ENCODE peak calls at places on chromosomes 13 and 19, in eight cellular contexts. One of them, this sample, is unnamed.

GRCh38 chr19:48060381-48060780 is 16.5 kb upstream of the CABP5 start:
- DNase-seq in BE2C: no peak
- DNase-seq in right atrium auricular region: no peak
- DNase-seq in coronary artery: no peak
- DNase-seq in aorta: peak
- DNase-seq in CD8-positive, alpha-beta memory T cell: no peak
- DNase-seq in keratinocyte: no peak
- DNase-seq in neuronal stem cell: no peak
- DNase-seq in this sample: no peak

GRCh38 chr13:51674276-51674675 is 90.0 kb downstream of the WDFY2 start:
- DNase-seq in CD8-positive, alpha-beta memory T cell: no peak
- DNase-seq in right atrium auricular region: no peak
- DNase-seq in BE2C: no peak
- DNase-seq in coronary artery: no peak
- DNase-seq in neuronal stem cell: no peak
- DNase-seq in keratinocyte: peak
- DNase-seq in aorta: no peak
- DNase-seq in this sample: peak

GRCh38 chr19:48770223-48770622 is 14.9 kb downstream of the FGF21 start:
- DNase-seq in BE2C: no peak
- DNase-seq in coronary artery: no peak
- DNase-seq in right atrium auricular region: no peak
- DNase-seq in neuronal stem cell: no peak
- DNase-seq in aorta: no peak
- DNase-seq in CD8-positive, alpha-beta memory T cell: no peak
- DNase-seq in keratinocyte: no peak
- DNase-seq in this sample: no peak

GRCh38 chr19:41325947-41326706 is 16.2 kb downstream of the CCDC97 start:
- DNase-seq in aorta: no peak
- DNase-seq in neuronal stem cell: no peak
- DNase-seq in coronary artery: no peak
- DNase-seq in BE2C: peak
- DNase-seq in CD8-positive, alpha-beta memory T cell: no peak
- DNase-seq in keratinocyte: no peak
- DNase-seq in right atrium auricular region: no peak
- DNase-seq in this sample: no peak

GRCh38 chr19:2982983-2983350 is 5.6 kb downstream of the TLE6 start:
- DNase-seq in neuronal stem cell: no peak
- DNase-seq in right atrium auricular region: peak
- DNase-seq in CD8-positive, alpha-beta memory T cell: no peak
- DNase-seq in coronary artery: peak
- DNase-seq in keratinocyte: no peak
- DNase-seq in aorta: peak
- DNase-seq in BE2C: peak
- DNase-seq in this sample: peak

GRCh38 chr19:2359992-2360875 is at the start of gene TMPRSS9:
- DNase-seq in keratinocyte: no peak
- DNase-seq in BE2C: peak
- DNase-seq in right atrium auricular region: no peak
- DNase-seq in coronary artery: no peak
- DNase-seq in CD8-positive, alpha-beta memory T cell: no peak
- DNase-seq in neuronal stem cell: no peak
- DNase-seq in aorta: no peak
- DNase-seq in this sample: peak

GRCh38 chr13:105997436-105998232 is 537.8 kb downstream of the EFNB2 start:
- DNase-seq in BE2C: no peak
- DNase-seq in CD8-positive, alpha-beta memory T cell: no peak
- DNase-seq in keratinocyte: no peak
- DNase-seq in aorta: no peak
- DNase-seq in right atrium auricular region: no peak
- DNase-seq in coronary artery: no peak
- DNase-seq in neuronal stem cell: no peak
- DNase-seq in this sample: no peak

GRCh38 chr13:111993701-111994100 is 73.2 kb upstream of the SOX1 start:
- DNase-seq in coronary artery: no peak
- DNase-seq in right atrium auricular region: no peak
- DNase-seq in BE2C: no peak
- DNase-seq in CD8-positive, alpha-beta memory T cell: no peak
- DNase-seq in aorta: no peak
- DNase-seq in neuronal stem cell: no peak
- DNase-seq in keratinocyte: no peak
- DNase-seq in this sample: no peak

GRCh38 chr19:33621811-33622504 is at the start of gene CHST8:
- DNase-seq in CD8-positive, alpha-beta memory T cell: no peak
- DNase-seq in keratinocyte: no peak
- DNase-seq in neuronal stem cell: peak
- DNase-seq in BE2C: peak
- DNase-seq in coronary artery: no peak
- DNase-seq in right atrium auricular region: no peak
- DNase-seq in aorta: peak
- DNase-seq in this sample: peak

GRCh38 chr13:74026753-74027152 is 107.5 kb downstream of the KLF12 start:
- DNase-seq in BE2C: no peak
- DNase-seq in CD8-positive, alpha-beta memory T cell: peak
- DNase-seq in coronary artery: no peak
- DNase-seq in keratinocyte: no peak
- DNase-seq in aorta: no peak
- DNase-seq in right atrium auricular region: no peak
- DNase-seq in neuronal stem cell: no peak
- DNase-seq in this sample: no peak
- H3K4me3 ChIP-seq in BE2C: no peak
- H3K4me3 ChIP-seq in CD8-positive, alpha-beta memory T cell: peak
- H3K4me3 ChIP-seq in coronary artery: no peak
- H3K4me3 ChIP-seq in keratinocyte: no peak
- H3K4me3 ChIP-seq in aorta: no peak
- H3K4me3 ChIP-seq in right atrium auricular region: no peak
- H3K4me3 ChIP-seq in neuronal stem cell: peak
- H3K4me3 ChIP-seq in this sample: no peak

DNA sequence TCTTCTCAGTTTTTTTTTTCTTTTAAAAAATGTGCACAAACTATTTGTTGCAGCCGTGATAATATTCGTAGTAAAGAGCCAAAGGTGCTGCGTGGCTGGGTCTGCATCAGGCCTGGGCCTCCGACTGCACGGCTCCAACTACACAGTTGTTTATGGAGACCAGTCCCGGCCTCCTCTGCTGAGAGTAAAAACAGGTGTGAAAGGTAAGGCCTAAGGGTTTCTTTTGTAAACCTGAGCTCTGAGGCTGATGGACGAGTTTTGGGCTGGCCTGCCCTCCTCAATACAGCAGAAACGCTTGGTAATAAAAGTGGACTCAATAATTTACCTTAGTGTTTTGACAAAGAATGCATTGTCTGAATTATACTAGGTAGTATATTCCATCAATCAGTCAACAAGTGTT is 3.9 kb downstream of the MBNL2 start:
- DNase-seq in coronary artery: no peak
- DNase-seq in CD8-positive, alpha-beta memory T cell: no peak
- DNase-seq in aorta: no peak
- DNase-seq in BE2C: no peak
- DNase-seq in neuronal stem cell: no peak
- DNase-seq in keratinocyte: no peak
- DNase-seq in right atrium auricular region: no peak
- DNase-seq in this sample: no peak
- H3K4me3 ChIP-seq in coronary artery: peak
- H3K4me3 ChIP-seq in CD8-positive, alpha-beta memory T cell: peak
- H3K4me3 ChIP-seq in aorta: peak
- H3K4me3 ChIP-seq in BE2C: peak
- H3K4me3 ChIP-seq in neuronal stem cell: no peak
- H3K4me3 ChIP-seq in keratinocyte: no peak
- H3K4me3 ChIP-seq in right atrium auricular region: peak
- H3K4me3 ChIP-seq in this sample: no peak

GRCh38 chr19:35093941-35094647 is 21.5 kb upstream of the FXYD3 start:
- DNase-seq in BE2C: no peak
- DNase-seq in coronary artery: no peak
- DNase-seq in CD8-positive, alpha-beta memory T cell: no peak
- DNase-seq in right atrium auricular region: no peak
- DNase-seq in aorta: no peak
- DNase-seq in keratinocyte: no peak
- DNase-seq in neuronal stem cell: no peak
- DNase-seq in this sample: no peak
- H3K4me3 ChIP-seq in BE2C: no peak
- H3K4me3 ChIP-seq in coronary artery: no peak
- H3K4me3 ChIP-seq in CD8-positive, alpha-beta memory T cell: no peak
- H3K4me3 ChIP-seq in right atrium auricular region: no peak
- H3K4me3 ChIP-seq in aorta: no peak
- H3K4me3 ChIP-seq in keratinocyte: no peak
- H3K4me3 ChIP-seq in neuronal stem cell: no peak
- H3K4me3 ChIP-seq in this sample: no peak

DNA sequence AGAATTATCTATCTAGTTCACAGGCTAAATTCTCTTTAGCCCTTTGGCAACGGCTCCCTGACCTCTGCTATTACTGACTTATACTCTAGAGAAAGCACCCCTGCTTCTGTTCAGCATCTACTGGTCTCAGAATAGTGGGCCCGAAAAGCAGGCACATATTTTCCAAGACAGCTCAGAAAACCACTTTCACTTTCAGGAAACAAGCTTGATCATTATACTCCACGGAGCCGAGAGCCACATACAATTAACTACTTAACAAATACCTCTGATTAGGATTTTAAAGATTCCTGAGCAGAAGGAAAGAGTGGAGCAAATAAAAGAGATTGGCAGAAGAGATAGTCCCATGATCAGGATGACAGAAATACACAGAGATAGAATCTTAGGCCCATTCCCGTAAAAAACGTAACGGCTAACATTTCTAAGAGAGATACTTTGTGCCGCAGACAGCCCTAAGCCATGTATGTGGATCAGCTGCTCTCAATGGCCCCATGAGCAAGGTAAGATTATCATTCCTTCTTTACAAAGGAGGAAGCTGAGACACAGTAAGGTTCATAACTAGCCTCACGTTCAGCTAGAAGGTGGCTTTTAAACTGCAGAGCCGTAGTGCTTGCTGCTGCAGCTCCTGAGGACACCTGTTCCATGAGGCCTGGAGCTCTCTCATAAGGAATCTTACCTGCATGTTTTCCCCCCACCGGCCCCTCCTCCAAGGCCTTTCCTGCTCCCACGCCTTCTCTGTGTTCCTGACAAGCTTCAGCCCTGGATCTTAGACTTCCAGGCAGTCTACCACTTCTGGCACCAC is 227.2 kb downstream of the FOXO1 start:
- DNase-seq in CD8-positive, alpha-beta memory T cell: no peak
- DNase-seq in coronary artery: no peak
- DNase-seq in right atrium auricular region: no peak
- DNase-seq in neuronal stem cell: no peak
- DNase-seq in keratinocyte: no peak
- DNase-seq in aorta: no peak
- DNase-seq in BE2C: no peak
- DNase-seq in this sample: no peak
- H3K4me3 ChIP-seq in CD8-positive, alpha-beta memory T cell: peak
- H3K4me3 ChIP-seq in coronary artery: peak
- H3K4me3 ChIP-seq in right atrium auricular region: no peak
- H3K4me3 ChIP-seq in neuronal stem cell: no peak
- H3K4me3 ChIP-seq in keratinocyte: no peak
- H3K4me3 ChIP-seq in aorta: no peak
- H3K4me3 ChIP-seq in BE2C: no peak
- H3K4me3 ChIP-seq in this sample: no peak

GRCh38 chr13:72185756-72186155 is 318.8 kb upstream of the DACH1 start:
- DNase-seq in BE2C: no peak
- DNase-seq in neuronal stem cell: no peak
- DNase-seq in CD8-positive, alpha-beta memory T cell: no peak
- DNase-seq in right atrium auricular region: no peak
- DNase-seq in keratinocyte: no peak
- DNase-seq in coronary artery: no peak
- DNase-seq in aorta: no peak
- DNase-seq in this sample: no peak

GRCh38 chr13:72181661-72182060 is 314.7 kb upstream of the DACH1 start:
- DNase-seq in coronary artery: no peak
- DNase-seq in keratinocyte: no peak
- DNase-seq in right atrium auricular region: no peak
- DNase-seq in neuronal stem cell: no peak
- DNase-seq in CD8-positive, alpha-beta memory T cell: no peak
- DNase-seq in BE2C: no peak
- DNase-seq in aorta: no peak
- DNase-seq in this sample: no peak

DNA sequence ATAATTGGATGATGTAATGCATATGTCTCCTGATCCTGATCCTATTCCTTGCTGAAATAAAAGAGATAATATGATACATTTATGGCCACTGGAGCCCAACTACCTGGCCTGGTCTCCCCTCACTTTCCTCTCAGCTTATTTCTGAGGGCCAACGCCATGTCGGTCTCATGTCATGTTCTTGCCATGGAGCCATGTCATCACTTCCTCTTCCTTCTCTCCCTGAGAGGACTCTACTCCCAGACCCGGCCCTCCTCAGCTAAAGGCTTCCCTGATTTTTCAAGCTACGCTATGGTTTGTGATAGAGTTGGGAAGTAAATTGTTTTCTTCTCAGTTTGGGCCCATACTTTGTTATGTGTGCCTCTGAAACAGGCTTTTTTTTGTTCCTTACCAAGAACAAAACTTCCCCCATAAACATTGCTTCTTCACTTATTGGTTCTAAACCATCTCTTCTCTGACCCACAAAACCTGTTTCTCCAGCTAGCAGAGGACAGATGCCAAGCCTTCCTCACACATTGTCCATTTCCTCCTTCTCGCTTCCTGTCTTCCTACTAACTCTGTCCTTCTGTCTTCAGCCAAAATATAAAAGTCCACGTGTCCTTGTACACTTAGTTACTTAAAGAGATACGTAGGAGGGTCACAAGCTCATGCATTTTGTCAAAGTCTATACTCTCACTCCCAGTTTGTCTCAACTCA is 319.9 kb upstream of the DACH1 start:
- DNase-seq in CD8-positive, alpha-beta memory T cell: no peak
- DNase-seq in right atrium auricular region: no peak
- DNase-seq in neuronal stem cell: no peak
- DNase-seq in coronary artery: no peak
- DNase-seq in keratinocyte: no peak
- DNase-seq in aorta: no peak
- DNase-seq in BE2C: no peak
- DNase-seq in this sample: no peak
- H3K4me3 ChIP-seq in CD8-positive, alpha-beta memory T cell: no peak
- H3K4me3 ChIP-seq in right atrium auricular region: no peak
- H3K4me3 ChIP-seq in neuronal stem cell: no peak
- H3K4me3 ChIP-seq in coronary artery: no peak
- H3K4me3 ChIP-seq in keratinocyte: no peak
- H3K4me3 ChIP-seq in aorta: no peak
- H3K4me3 ChIP-seq in BE2C: no peak
- H3K4me3 ChIP-seq in this sample: no peak

DNA sequence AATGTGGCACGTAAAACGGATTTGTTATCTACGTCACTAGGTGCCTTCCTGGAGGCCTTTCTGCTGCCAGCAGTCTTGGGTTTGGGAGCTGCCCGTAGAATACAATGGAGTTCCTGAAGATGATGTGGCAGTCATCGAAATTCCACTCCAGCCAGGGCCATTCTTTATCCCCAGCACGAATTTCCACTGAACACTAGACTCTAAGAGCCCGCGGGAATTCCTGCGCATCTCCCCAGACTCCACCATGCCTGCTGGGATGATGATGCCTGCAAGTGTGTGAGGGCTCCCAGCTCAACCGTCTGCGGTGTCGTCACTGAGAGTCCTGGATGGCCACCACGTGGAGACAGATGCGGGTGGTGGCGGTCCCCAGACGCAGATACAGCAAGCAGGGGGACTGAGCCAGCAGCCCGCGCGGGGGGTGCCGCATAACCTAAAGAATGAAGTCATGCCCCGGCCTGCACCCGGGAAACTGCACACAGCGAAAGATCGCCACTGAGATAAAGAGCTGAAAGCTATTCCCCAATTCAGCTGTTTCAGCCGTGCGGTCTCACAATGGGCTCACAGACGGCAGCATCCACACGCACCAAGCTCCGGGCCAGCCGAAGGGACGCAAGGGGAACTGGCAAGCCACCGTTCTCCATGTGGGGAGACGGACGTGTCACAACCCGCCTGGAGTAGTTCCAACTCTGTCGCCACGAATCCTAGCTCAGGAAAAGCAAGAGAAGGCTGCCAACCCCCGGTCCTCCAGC is 41.1 kb downstream of the COL4A1 start:
- DNase-seq in right atrium auricular region: peak
- DNase-seq in keratinocyte: no peak
- DNase-seq in BE2C: peak
- DNase-seq in neuronal stem cell: no peak
- DNase-seq in aorta: peak
- DNase-seq in CD8-positive, alpha-beta memory T cell: no peak
- DNase-seq in coronary artery: peak
- DNase-seq in this sample: peak
- H3K4me3 ChIP-seq in right atrium auricular region: peak
- H3K4me3 ChIP-seq in keratinocyte: no peak
- H3K4me3 ChIP-seq in BE2C: peak
- H3K4me3 ChIP-seq in neuronal stem cell: no peak
- H3K4me3 ChIP-seq in aorta: no peak
- H3K4me3 ChIP-seq in CD8-positive, alpha-beta memory T cell: no peak
- H3K4me3 ChIP-seq in coronary artery: peak
- H3K4me3 ChIP-seq in this sample: no peak

This sample was measured in neural progenitor cell.